ENCODE peak calls at places on chromosomes 3 and 15, in five cellular contexts. C, D, Q, F and L are unnamed samples.

GRCh38 chr15:52786436-52787122 is 3.6 kb downstream of the ONECUT1 start:
- DNase-seq in C (no peak), D (no peak), Q (peak; percentile 43), F (no peak), L (no peak)

GRCh38 chr3:170178631-170179030 is 2.9 kb downstream of the PHC3 start:
- DNase-seq in C (no peak), D (no peak), Q (no peak), F (no peak), L (peak; percentile 67)

GRCh38 chr3:111971533-111971932 is 7.3 kb upstream of the ABHD10 start:
- DNase-seq in C (no peak), D (no peak), Q (no peak), F (no peak), L (no peak)

GRCh38 chr15:33068531-33068990 is 126.0 kb downstream of the FMN1 start:
- DNase-seq in C (peak; percentile 23), D (no peak), Q (peak; percentile 6), F (no peak), L (peak; percentile 12)

GRCh38 chr3:100637197-100637631 is 27.8 kb downstream of the ADGRG7 start:
- DNase-seq in C (no peak), D (no peak), Q (peak; percentile 3), F (no peak), L (no peak)

GRCh38 chr3:187150599-187150998 is 11.3 kb upstream of the RPL39L start:
- DNase-seq in C (no peak), D (peak; percentile 16), Q (peak; percentile 34), F (no peak), L (peak; percentile 26)

GRCh38 chr3:113556556-113557335 is 24.4 kb downstream of the SIDT1 start:
- DNase-seq in C (no peak), D (no peak), Q (peak; percentile 38), F (no peak), L (no peak)

GRCh38 chr3:161560006-161560637 is 63.5 kb downstream of the OTOL1 start:
- DNase-seq in C (peak; percentile 18), D (no peak), Q (peak; percentile 28), F (peak; percentile 37), L (peak; percentile 53)

GRCh38 chr15:65856821-65857455 is 12.4 kb upstream of the RAB11A start:
- DNase-seq in C (peak; percentile 23), D (peak; percentile 49), Q (peak; percentile 64), F (peak; percentile 59), L (peak; percentile 74)

GRCh38 chr3:172607305-172608121 is 84.3 kb upstream of the TNFSF10 start:
- DNase-seq in C (peak; percentile 92), D (peak; percentile 94), Q (no peak), F (no peak), L (no peak)

GRCh38 chr3:164940737-164941136 is 137.6 kb downstream of the SI start:
- DNase-seq in C (peak; percentile 5), D (no peak), Q (no peak), F (no peak), L (no peak)

GRCh38 chr3:194871864-194872668 is 186.4 kb downstream of the FAM43A start:
- DNase-seq in C (peak; percentile 40), D (no peak), Q (no peak), F (peak; percentile 10), L (no peak)

GRCh38 chr15:35771878-35772442 is 226.0 kb upstream of the DPH6 start:
- DNase-seq in C (peak; percentile 13), D (no peak), Q (no peak), F (no peak), L (no peak)

GRCh38 chr3:24682141-24682547 is 187.5 kb upstream of the THRB start:
- DNase-seq in C (peak; percentile 57), D (no peak), Q (no peak), F (no peak), L (no peak)

GRCh38 chr15:98927057-98927456 is 80.5 kb downstream of the PGPEP1L start:
- DNase-seq in C (no peak), D (peak; percentile 30), Q (no peak), F (no peak), L (no peak)

GRCh38 chr3:111968319-111969059 is 10.3 kb upstream of the ABHD10 start:
- DNase-seq in C (no peak), D (no peak), Q (no peak), F (no peak), L (no peak)

GRCh38 chr3:185823280-185824044 is 1.4 kb downstream of the IGF2BP2 start:
- DNase-seq in C (no peak), D (peak; percentile 51), Q (no peak), F (no peak), L (no peak)

GRCh38 chr3:67790043-67790442 is 135.6 kb upstream of the SUCLG2 start:
- DNase-seq in C (peak; percentile 7), D (peak; percentile 68), Q (peak; percentile 52), F (peak; percentile 23), L (peak; percentile 59)

GRCh38 chr3:193630005-193630404 is 37.0 kb downstream of the OPA1 start:
- DNase-seq in C (no peak), D (no peak), Q (no peak), F (no peak), L (no peak)

GRCh38 chr3:17645074-17645698 is 97.2 kb downstream of the TBC1D5 start:
- DNase-seq in C (peak; percentile 40), D (peak; percentile 76), Q (peak; percentile 67), F (peak; percentile 43), L (no peak)

GRCh38 chr3:143002727-143003126 is 1.4 kb downstream of the U2SURP start:
- DNase-seq in C (no peak), D (no peak), Q (no peak), F (no peak), L (no peak)

GRCh38 chr3:66362541-66362941 is 138.3 kb downstream of the LRIG1 start:
- DNase-seq in C (peak; percentile 92), D (peak; percentile 18), Q (no peak), F (no peak), L (no peak)

GRCh38 chr3:78839710-78840109 is 928.1 kb downstream of the ROBO1 start:
- DNase-seq in C (peak; percentile 32), D (peak; percentile 25), Q (peak; percentile 43), F (no peak), L (no peak)

GRCh38 chr15:63553388-63553791 is 43.8 kb upstream of the FBXL22 start:
- DNase-seq in C (peak; percentile 100), D (peak; percentile 89), Q (no peak), F (no peak), L (no peak)

GRCh38 chr15:74651251-74651741 is 35.7 kb downstream of the CLK3 start:
- DNase-seq in C (peak; percentile 65), D (peak; percentile 94), Q (no peak), F (no peak), L (no peak)

GRCh38 chr3:107216711-107217110 is 160.5 kb upstream of the CCDC54 start:
- DNase-seq in C (peak; percentile 99), D (no peak), Q (no peak), F (no peak), L (no peak)

GRCh38 chr15:93362203-93362602 is 273.2 kb upstream of the RGMA start:
- DNase-seq in C (no peak), D (no peak), Q (no peak), F (no peak), L (no peak)

GRCh38 chr3:129277829-129278271 is 820 bp upstream of the HMCES start:
- DNase-seq in C (no peak), D (peak; percentile 12), Q (no peak), F (no peak), L (no peak)

GRCh38 chr3:67384790-67385397 is 269.5 kb downstream of the SUCLG2 start:
- DNase-seq in C (peak; percentile 23), D (peak; percentile 45), Q (peak; percentile 23), F (peak; percentile 42), L (peak; percentile 27)

GRCh38 chr15:22253676-22254408 is 173.5 kb downstream of the OR4M2 start:
- DNase-seq in C (no peak), D (no peak), Q (no peak), F (no peak), L (no peak)

GRCh38 chr15:69603369-69604049 is 150.9 kb downstream of the RPLP1 start:
- DNase-seq in C (no peak), D (no peak), Q (no peak), F (no peak), L (no peak)

GRCh38 chr3:141482250-141482937 is 4.4 kb upstream of the RASA2 start:
- DNase-seq in C (peak; percentile 74), D (peak; percentile 79), Q (peak; percentile 90), F (peak; percentile 15), L (no peak)

GRCh38 chr3:143697975-143698374 is 150.3 kb downstream of the SLC9A9 start:
- DNase-seq in C (no peak), D (no peak), Q (no peak), F (peak; percentile 7), L (no peak)

GRCh38 chr15:66803182-66803729 is 101.2 kb downstream of the SMAD6 start:
- DNase-seq in C (peak; percentile 97), D (peak; percentile 98), Q (peak; percentile 84), F (peak; percentile 86), L (no peak)

DNA sequence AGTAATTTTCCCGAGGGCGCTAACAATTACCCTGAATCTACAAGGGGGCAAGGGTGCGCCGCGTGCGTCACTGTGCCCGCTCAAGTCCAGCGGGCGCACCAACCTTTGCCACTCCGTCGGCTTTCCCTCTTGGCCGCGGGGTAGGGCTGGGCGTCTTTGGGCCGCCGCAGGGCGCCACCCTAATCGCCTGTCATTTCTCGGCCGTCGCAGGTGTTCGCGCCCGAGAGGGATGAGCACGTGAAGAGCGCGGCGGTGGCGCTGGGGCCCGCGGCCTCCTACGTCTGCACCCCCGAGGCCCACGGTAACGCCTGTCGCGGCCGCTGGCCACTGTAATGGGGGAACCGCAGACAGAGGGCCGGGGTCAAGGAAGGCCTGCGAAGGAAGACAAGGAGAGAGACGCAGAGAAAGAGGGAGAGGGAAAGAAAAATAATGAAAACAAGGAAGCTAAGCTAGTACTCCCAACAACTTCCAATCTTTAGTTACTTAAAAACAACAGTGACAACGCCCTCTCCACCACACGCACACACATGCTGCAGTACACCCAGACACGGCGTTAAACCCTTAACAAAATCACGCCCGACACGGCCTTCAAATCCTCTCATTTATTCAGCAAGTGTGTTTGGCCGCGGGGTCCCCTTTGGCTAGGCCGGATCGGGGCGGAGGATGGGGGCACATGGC is 3.8 kb downstream of the SKOR1 start:
- DNase-seq in C (no peak), D (no peak), Q (no peak), F (no peak), L (no peak)
- TF ChIP-seq EZH2 in C (peak; percentile 77), D (peak; percentile 84), Q (no peak), F (no peak), L (no peak)

GRCh38 chr15:78264304-78265136 is at the start of gene DNAJA4:
- DNase-seq in C (peak; percentile 31), D (peak; percentile 42), Q (no peak), F (no peak), L (no peak)
- H3K4me2 ChIP-seq in C (peak within 1 kb of the TSS; percentile 85), D (peak within 1 kb of the TSS; percentile 66), Q (no peak within 1 kb of the TSS), F (peak within 1 kb of the TSS; percentile 95), L (no peak within 1 kb of the TSS)

GRCh38 chr3:46464326-46465195 is at the start of gene LTF:
- DNase-seq in C (no peak), D (no peak), Q (no peak), F (no peak), L (no peak)
- TF ChIP-seq EZH2 in C (peak; percentile 83), D (no peak), Q (no peak), F (no peak), L (no peak)

DNA sequence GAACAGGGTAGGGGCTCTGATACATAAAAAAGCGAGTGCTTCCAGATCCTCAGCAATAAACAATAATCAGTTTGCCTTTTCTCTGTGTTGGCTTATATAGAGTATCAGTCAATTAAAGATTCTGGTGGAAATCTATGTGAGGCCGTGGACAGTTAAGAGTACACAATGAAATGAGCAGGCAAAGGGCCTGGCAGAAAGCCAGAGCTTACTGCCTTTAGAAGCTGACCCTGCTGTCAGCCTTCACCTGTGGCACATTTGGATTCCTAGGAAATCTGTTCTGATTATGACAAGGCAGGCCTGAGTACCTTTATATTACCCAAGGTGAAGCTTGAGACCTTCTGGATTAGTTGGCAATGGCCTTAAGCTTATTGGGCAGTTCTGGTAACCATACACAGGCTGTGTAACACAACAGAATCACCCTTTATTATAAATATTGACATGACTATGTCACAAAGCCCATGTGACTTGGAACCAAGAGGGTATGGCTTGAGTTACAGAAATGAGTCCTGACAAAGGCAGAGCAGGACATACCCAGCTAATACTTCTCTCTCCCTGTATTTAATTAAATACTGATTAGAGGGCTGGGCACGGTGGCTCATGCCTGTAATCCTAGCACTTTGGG is 43.2 kb downstream of the NBEAL2 start:
- DNase-seq in C (no peak), D (peak; percentile 18), Q (no peak), F (no peak), L (no peak)
- H3K4me2 ChIP-seq in C (no peak overlapping the region), D (no peak overlapping the region), Q (no peak overlapping the region), F (no peak overlapping the region), L (no peak overlapping the region)